ENCODE peak calls at places on chromosomes 16 and 17, in five cellular contexts. O is lower leg skin, X is neural crest cell, D is cardiac fibroblast, N is OCI-LY7. T is an unnamed sample.
A peak's percentile ranks its signal among the peaks of the same experiment; 100 is the strongest.

GRCh38 chr17:39139137-39139516 is 12.3 kb downstream of the PLXDC1 start:
- DNase-seq in D (peak; percentile 86), N (no peak), O (no peak), X (no peak), T (no peak)

GRCh38 chr17:20156196-20157077 is 147.3 kb downstream of the SPECC1 start:
- DNase-seq in N (peak; percentile 14), O (peak; percentile 86), X (no peak), D (peak; percentile 61), T (no peak)

GRCh38 chr17:50200447-50201225 is 795 bp downstream of the COL1A1 start:
- DNase-seq in N (peak; percentile 85), D (peak; percentile 93), O (peak; percentile 98), X (peak; percentile 83), T (peak; percentile 80)

GRCh38 chr17:67377727-67378443 is 804 bp downstream of the PITPNC1 start:
- DNase-seq in X (peak; percentile 47), O (peak; percentile 91), N (peak; percentile 84), D (peak; percentile 43), T (no peak)

GRCh38 chr17:61586031-61586566 is 4.9 kb downstream of the NACA2 start:
- DNase-seq in X (no peak), D (no peak), N (no peak), O (no peak), T (no peak)

GRCh38 chr17:32786169-32786568 is 90.8 kb downstream of the MYO1D start:
- DNase-seq in O (no peak), D (no peak), X (no peak), N (no peak), T (no peak)

GRCh38 chr17:65743313-65743665 is 181.8 kb upstream of the AXIN2 start:
- DNase-seq in X (no peak), N (no peak), O (no peak), D (peak; percentile 76), T (no peak)

GRCh38 chr17:49998836-49999511 is 4.0 kb upstream of the DLX3 start:
- DNase-seq in D (no peak), N (no peak), X (no peak), O (peak; percentile 76), T (no peak)

GRCh38 chr17:27294689-27295630 is 1.0 kb downstream of the WSB1 start:
- DNase-seq in O (peak; percentile 88), D (peak; percentile 91), X (peak; percentile 12), N (peak; percentile 59), T (no peak)

GRCh38 chr16:65786916-65787315 is 579.6 kb upstream of the CDH5 start:
- DNase-seq in O (no peak), D (no peak), N (no peak), X (no peak), T (no peak)

GRCh38 chr17:72185571-72185970 is 64.8 kb downstream of the SOX9 start:
- DNase-seq in N (no peak), O (no peak), D (no peak), X (no peak), T (no peak)

GRCh38 chr17:34990921-34991365 is 10.6 kb downstream of the LIG3 start:
- DNase-seq in N (no peak), D (no peak), X (no peak), O (no peak), T (no peak)

GRCh38 chr17:49691086-49691676 is 13.3 kb upstream of the SPOP start:
- DNase-seq in N (no peak), D (peak; percentile 76), O (peak; percentile 59), X (no peak), T (no peak)

GRCh38 chr16:28977703-28978641 is 3.4 kb downstream of the SPNS1 start:
- DNase-seq in X (no peak), D (no peak), O (no peak), N (peak; percentile 46), T (no peak)

GRCh38 chr17:36837616-36838272 is 99.5 kb upstream of the LHX1 start:
- DNase-seq in D (no peak), X (no peak), N (no peak), O (no peak), T (no peak)

GRCh38 chr17:36918260-36918691 is 19.0 kb upstream of the LHX1 start:
- DNase-seq in D (no peak), N (no peak), X (no peak), O (no peak), T (no peak)

GRCh38 chr17:46198233-46198632 is 5.0 kb upstream of the KANSL1 start:
- DNase-seq in X (no peak), N (no peak), O (no peak), D (no peak), T (no peak)
- TF ChIP-seq CTCF in X (no peak), N (no peak), O (no peak), D (no peak), T (no peak)

DNA sequence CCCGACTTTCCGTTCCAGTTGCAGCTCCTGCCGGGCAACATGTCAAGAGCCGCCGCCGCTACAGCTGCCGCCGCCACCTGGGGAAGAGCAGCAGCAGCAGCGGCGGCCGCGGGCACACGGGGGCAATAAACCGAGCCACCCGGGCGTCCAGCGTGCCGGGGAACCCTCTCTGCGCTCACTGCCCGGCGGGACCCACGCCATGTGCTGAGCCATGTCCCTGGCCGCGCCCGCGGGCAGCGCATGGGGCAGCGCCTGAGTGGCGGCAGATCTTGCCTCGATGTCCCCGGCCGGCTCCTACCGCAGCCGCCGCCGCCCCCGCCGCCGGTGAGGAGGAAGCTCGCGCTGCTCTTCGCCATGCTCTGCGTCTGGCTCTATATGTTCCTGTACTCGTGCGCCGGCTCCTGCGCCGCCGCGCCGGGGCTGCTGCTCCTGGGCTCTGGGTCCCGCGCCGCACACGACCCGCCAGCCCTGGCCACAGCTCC is 439 bp downstream of the HS3ST3B1 start:
- DNase-seq in N (peak; percentile 47), O (no peak), D (no peak), X (no peak), T (no peak)
- TF ChIP-seq CTCF in N (peak; percentile 46), O (no peak), D (no peak), X (peak; percentile 30), T (peak; percentile 15)

DNA sequence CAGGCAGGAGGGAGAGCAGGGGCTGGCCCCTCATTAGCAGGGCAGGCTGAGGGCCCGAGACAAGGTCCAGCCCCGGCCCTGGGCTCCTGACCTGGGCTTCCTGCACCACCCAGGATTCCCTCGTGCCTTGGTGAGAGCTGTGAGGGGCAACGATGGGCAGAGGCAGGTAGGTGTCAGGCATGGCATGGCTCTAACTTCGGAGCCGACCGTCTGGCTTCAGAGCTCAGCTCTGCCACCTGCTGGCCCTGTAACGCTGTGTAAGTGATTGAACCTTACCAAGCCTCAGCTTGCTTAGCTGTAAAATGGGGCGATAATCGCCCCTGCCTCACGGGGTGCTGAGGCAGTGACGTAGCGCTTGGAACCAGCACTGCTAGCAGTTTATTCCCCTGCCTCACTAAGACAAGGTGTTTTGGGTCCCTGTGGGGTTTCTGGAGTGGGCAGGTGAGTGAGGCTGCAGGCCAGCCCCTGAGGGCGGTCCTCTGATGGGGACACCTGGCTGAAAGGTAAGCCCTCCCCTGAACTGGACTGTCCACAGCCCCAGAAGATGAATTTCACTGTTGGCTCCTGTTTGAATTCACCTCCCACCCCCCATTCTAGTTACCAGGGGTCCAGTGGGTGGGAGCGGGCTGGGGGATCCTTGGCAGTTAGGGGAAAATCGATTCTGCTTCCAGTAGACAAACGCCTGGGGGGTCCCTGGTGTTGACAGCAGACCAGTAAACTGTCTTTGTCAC is 184.8 kb upstream of the GSE1 start:
- DNase-seq in D (peak; percentile 47), N (peak; percentile 64), O (peak; percentile 76), X (no peak), T (peak; percentile 36)
- TF ChIP-seq CTCF in D (peak; percentile 52), N (peak; percentile 72), O (no peak), X (peak; percentile 56), T (peak; percentile 35)

GRCh38 chr17:68790931-68791330 is 164.3 kb downstream of the ABCA8 start:
- DNase-seq in O (no peak), D (peak; percentile 18), N (no peak), X (no peak), T (no peak)

GRCh38 chr17:68790481-68790880 is 164.7 kb downstream of the ABCA8 start:
- DNase-seq in D (peak; percentile 32), O (no peak), N (no peak), X (no peak), T (no peak)

GRCh38 chr17:68792042-68792685 is 163.0 kb downstream of the ABCA8 start:
- DNase-seq in X (no peak), N (no peak), O (no peak), D (peak; percentile 80), T (no peak)

GRCh38 chr17:68792873-68793272 is 162.3 kb downstream of the ABCA8 start:
- DNase-seq in O (no peak), N (no peak), D (peak; percentile 21), X (no peak), T (no peak)

GRCh38 chr17:68794636-68795503 is 160.3 kb downstream of the ABCA8 start:
- DNase-seq in D (peak; percentile 75), X (peak; percentile 22), N (peak; percentile 35), O (no peak), T (no peak)
- TF ChIP-seq CTCF in D (peak; percentile 39), X (peak; percentile 48), N (peak; percentile 80), O (no peak), T (peak; percentile 49)